ENCODE peak calls at places on chromosomes 5 and 9, in ten cellular contexts. One of them, this sample, is unnamed.

GRCh38 chr5:151739939-151740335 is 18.5 kb downstream of the ATOX1 start:
- DNase-seq in psoas muscle: no peak
- DNase-seq in PC-3: peak
- DNase-seq in GM12865: no peak
- DNase-seq in GM10248: no peak
- DNase-seq in cardiac muscle cell: no peak
- DNase-seq in HL-60: no peak
- DNase-seq in HFFc6: peak
- DNase-seq in hepatocyte: no peak
- DNase-seq in lower lobe of right lung: no peak
- DNase-seq in this sample: no peak

GRCh38 chr5:169895876-169896275 is 84.4 kb downstream of the INSYN2B start:
- DNase-seq in PC-3: no peak
- DNase-seq in hepatocyte: no peak
- DNase-seq in lower lobe of right lung: no peak
- DNase-seq in cardiac muscle cell: no peak
- DNase-seq in GM12865: no peak
- DNase-seq in GM10248: no peak
- DNase-seq in HFFc6: no peak
- DNase-seq in HL-60: no peak
- DNase-seq in psoas muscle: peak
- DNase-seq in this sample: no peak

GRCh38 chr5:59583151-59583809 is 310.2 kb downstream of the PDE4D start:
- DNase-seq in cardiac muscle cell: no peak
- DNase-seq in lower lobe of right lung: no peak
- DNase-seq in PC-3: no peak
- DNase-seq in GM12865: no peak
- DNase-seq in psoas muscle: no peak
- DNase-seq in HFFc6: no peak
- DNase-seq in HL-60: no peak
- DNase-seq in GM10248: no peak
- DNase-seq in hepatocyte: peak
- DNase-seq in this sample: no peak

GRCh38 chr9:8651830-8652229 is 852.3 kb upstream of the DMAC1 start:
- DNase-seq in HFFc6: no peak
- DNase-seq in psoas muscle: no peak
- DNase-seq in GM10248: no peak
- DNase-seq in cardiac muscle cell: no peak
- DNase-seq in HL-60: no peak
- DNase-seq in hepatocyte: no peak
- DNase-seq in PC-3: no peak
- DNase-seq in GM12865: no peak
- DNase-seq in lower lobe of right lung: no peak
- DNase-seq in this sample: no peak

GRCh38 chr9:111711548-111711947 is 50.1 kb downstream of the GNG10 start:
- DNase-seq in HFFc6: no peak
- DNase-seq in cardiac muscle cell: no peak
- DNase-seq in GM10248: no peak
- DNase-seq in PC-3: no peak
- DNase-seq in psoas muscle: no peak
- DNase-seq in GM12865: no peak
- DNase-seq in hepatocyte: no peak
- DNase-seq in lower lobe of right lung: no peak
- DNase-seq in HL-60: no peak
- DNase-seq in this sample: no peak

GRCh38 chr9:73577867-73578266 is 426.2 kb downstream of the ANXA1 start:
- DNase-seq in GM12865: no peak
- DNase-seq in psoas muscle: no peak
- DNase-seq in hepatocyte: peak
- DNase-seq in PC-3: peak
- DNase-seq in HFFc6: no peak
- DNase-seq in cardiac muscle cell: peak
- DNase-seq in lower lobe of right lung: no peak
- DNase-seq in HL-60: no peak
- DNase-seq in GM10248: no peak
- DNase-seq in this sample: no peak

GRCh38 chr5:173592050-173592669 is 24.3 kb downstream of the BOD1 start:
- DNase-seq in lower lobe of right lung: no peak
- DNase-seq in HL-60: peak
- DNase-seq in HFFc6: no peak
- DNase-seq in GM10248: no peak
- DNase-seq in GM12865: peak
- DNase-seq in cardiac muscle cell: no peak
- DNase-seq in psoas muscle: no peak
- DNase-seq in hepatocyte: no peak
- DNase-seq in PC-3: peak
- DNase-seq in this sample: no peak

GRCh38 chr9:70525553-70525952 is 111.1 kb upstream of the KLF9 start:
- DNase-seq in PC-3: no peak
- DNase-seq in lower lobe of right lung: no peak
- DNase-seq in HL-60: peak
- DNase-seq in psoas muscle: no peak
- DNase-seq in HFFc6: no peak
- DNase-seq in cardiac muscle cell: no peak
- DNase-seq in hepatocyte: no peak
- DNase-seq in GM10248: no peak
- DNase-seq in GM12865: no peak
- DNase-seq in this sample: no peak

GRCh38 chr5:111478266-111478665 is 34.1 kb downstream of the STARD4 start:
- DNase-seq in HFFc6: no peak
- DNase-seq in hepatocyte: no peak
- DNase-seq in PC-3: no peak
- DNase-seq in lower lobe of right lung: no peak
- DNase-seq in psoas muscle: no peak
- DNase-seq in GM10248: no peak
- DNase-seq in HL-60: no peak
- DNase-seq in cardiac muscle cell: no peak
- DNase-seq in GM12865: no peak
- DNase-seq in this sample: no peak

GRCh38 chr9:114434878-114435311 is 47.1 kb upstream of the AKNA start:
- DNase-seq in PC-3: peak
- DNase-seq in psoas muscle: no peak
- DNase-seq in cardiac muscle cell: peak
- DNase-seq in GM10248: peak
- DNase-seq in hepatocyte: peak
- DNase-seq in HL-60: peak
- DNase-seq in HFFc6: no peak
- DNase-seq in GM12865: peak
- DNase-seq in lower lobe of right lung: no peak
- DNase-seq in this sample: peak

GRCh38 chr5:53429706-53430105 is 50.7 kb upstream of the FST start:
- DNase-seq in PC-3: peak
- DNase-seq in hepatocyte: no peak
- DNase-seq in GM12865: no peak
- DNase-seq in psoas muscle: no peak
- DNase-seq in GM10248: no peak
- DNase-seq in cardiac muscle cell: no peak
- DNase-seq in HL-60: no peak
- DNase-seq in lower lobe of right lung: no peak
- DNase-seq in HFFc6: no peak
- DNase-seq in this sample: no peak

GRCh38 chr5:61280205-61280604 is 51.9 kb upstream of the ZSWIM6 start:
- DNase-seq in cardiac muscle cell: no peak
- DNase-seq in hepatocyte: peak
- DNase-seq in PC-3: peak
- DNase-seq in GM10248: no peak
- DNase-seq in HFFc6: peak
- DNase-seq in HL-60: peak
- DNase-seq in GM12865: peak
- DNase-seq in psoas muscle: no peak
- DNase-seq in lower lobe of right lung: no peak
- DNase-seq in this sample: no peak

GRCh38 chr9:27412963-27413362 is 111.1 kb upstream of the IFNK start:
- DNase-seq in hepatocyte: no peak
- DNase-seq in cardiac muscle cell: no peak
- DNase-seq in psoas muscle: no peak
- DNase-seq in PC-3: no peak
- DNase-seq in HL-60: no peak
- DNase-seq in GM10248: no peak
- DNase-seq in lower lobe of right lung: no peak
- DNase-seq in HFFc6: no peak
- DNase-seq in GM12865: no peak
- DNase-seq in this sample: no peak

GRCh38 chr9:133637451-133638055 is 1.4 kb downstream of the DBH start:
- DNase-seq in GM12865: no peak
- DNase-seq in GM10248: no peak
- DNase-seq in hepatocyte: no peak
- DNase-seq in HFFc6: no peak
- DNase-seq in HL-60: no peak
- DNase-seq in PC-3: no peak
- DNase-seq in cardiac muscle cell: no peak
- DNase-seq in psoas muscle: peak
- DNase-seq in lower lobe of right lung: no peak
- DNase-seq in this sample: no peak

GRCh38 chr5:43683884-43684471 is 81.0 kb downstream of the NNT start:
- DNase-seq in cardiac muscle cell: no peak
- DNase-seq in GM10248: no peak
- DNase-seq in psoas muscle: no peak
- DNase-seq in lower lobe of right lung: no peak
- DNase-seq in HFFc6: no peak
- DNase-seq in hepatocyte: no peak
- DNase-seq in PC-3: no peak
- DNase-seq in GM12865: no peak
- DNase-seq in HL-60: no peak
- DNase-seq in this sample: no peak

DNA sequence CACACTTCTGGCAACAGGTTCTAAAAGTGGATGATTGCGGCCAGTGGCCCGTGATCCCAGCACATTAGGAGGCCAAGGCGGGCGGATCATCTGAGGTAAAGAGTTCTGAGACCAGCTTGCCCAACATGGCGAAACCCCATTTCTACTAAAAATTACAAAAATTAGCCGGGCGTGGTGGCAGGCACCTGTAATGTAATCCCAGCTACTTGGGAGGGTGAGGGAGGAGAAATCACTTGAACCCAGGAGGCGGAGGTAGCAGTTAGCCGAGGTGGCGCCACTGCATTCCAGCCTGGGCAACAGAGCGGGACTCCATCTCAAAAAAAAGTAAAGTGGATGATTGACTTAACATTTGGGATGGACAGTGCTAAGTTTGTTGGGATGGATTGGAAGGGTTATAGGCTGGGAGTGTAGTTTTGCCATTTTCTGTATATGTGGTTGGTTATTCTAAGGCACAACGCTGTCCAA is 3.4 kb downstream of the MATR3 start:
- DNase-seq in HFFc6: no peak
- DNase-seq in GM12865: no peak
- DNase-seq in HL-60: no peak
- DNase-seq in psoas muscle: no peak
- DNase-seq in GM10248: no peak
- DNase-seq in PC-3: no peak
- DNase-seq in lower lobe of right lung: no peak
- DNase-seq in cardiac muscle cell: no peak
- DNase-seq in hepatocyte: no peak
- DNase-seq in this sample: no peak
- TF ChIP-seq CTCF in HFFc6: no peak
- TF ChIP-seq CTCF in GM12865: no peak
- TF ChIP-seq CTCF in HL-60: no peak
- TF ChIP-seq CTCF in psoas muscle: no peak
- TF ChIP-seq CTCF in GM10248: no peak
- TF ChIP-seq CTCF in PC-3: no peak
- TF ChIP-seq CTCF in lower lobe of right lung: no peak
- TF ChIP-seq CTCF in cardiac muscle cell: no peak
- TF ChIP-seq CTCF in hepatocyte: no peak
- TF ChIP-seq CTCF in this sample: no peak

DNA sequence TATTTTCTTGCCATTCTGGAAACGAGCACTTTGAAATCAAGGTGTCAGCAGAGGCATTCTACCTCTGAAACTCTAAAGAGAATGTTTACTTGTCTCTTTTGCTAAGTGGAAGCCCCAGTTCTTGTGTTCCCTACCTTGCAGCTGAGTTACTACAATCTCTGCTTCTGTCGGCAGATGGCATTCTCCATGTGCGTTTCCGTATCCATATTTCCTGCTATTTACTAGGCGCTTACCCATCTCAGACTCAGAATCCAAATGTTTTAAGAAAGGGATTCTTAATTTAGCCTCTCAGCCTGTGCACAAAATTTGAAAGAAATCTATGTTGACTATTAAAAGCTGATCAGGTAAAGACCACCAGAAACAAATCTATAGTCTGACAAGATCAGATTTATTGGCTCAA is 221.3 kb upstream of the FTMT start:
- DNase-seq in psoas muscle: no peak
- DNase-seq in hepatocyte: peak
- DNase-seq in HL-60: no peak
- DNase-seq in GM12865: no peak
- DNase-seq in lower lobe of right lung: no peak
- DNase-seq in HFFc6: no peak
- DNase-seq in cardiac muscle cell: peak
- DNase-seq in PC-3: peak
- DNase-seq in GM10248: no peak
- DNase-seq in this sample: no peak
- TF ChIP-seq CTCF in psoas muscle: peak
- TF ChIP-seq CTCF in hepatocyte: peak
- TF ChIP-seq CTCF in HL-60: no peak
- TF ChIP-seq CTCF in GM12865: no peak
- TF ChIP-seq CTCF in lower lobe of right lung: no peak
- TF ChIP-seq CTCF in HFFc6: no peak
- TF ChIP-seq CTCF in cardiac muscle cell: no peak
- TF ChIP-seq CTCF in PC-3: peak
- TF ChIP-seq CTCF in GM10248: no peak
- TF ChIP-seq CTCF in this sample: no peak

GRCh38 chr9:82903503-82903902 is 159.4 kb downstream of the RASEF start:
- DNase-seq in GM10248: no peak
- DNase-seq in hepatocyte: no peak
- DNase-seq in HFFc6: no peak
- DNase-seq in psoas muscle: no peak
- DNase-seq in GM12865: no peak
- DNase-seq in PC-3: peak
- DNase-seq in HL-60: no peak
- DNase-seq in lower lobe of right lung: no peak
- DNase-seq in cardiac muscle cell: no peak
- DNase-seq in this sample: no peak
- TF ChIP-seq CTCF in GM10248: no peak
- TF ChIP-seq CTCF in hepatocyte: peak
- TF ChIP-seq CTCF in HFFc6: no peak
- TF ChIP-seq CTCF in psoas muscle: no peak
- TF ChIP-seq CTCF in GM12865: no peak
- TF ChIP-seq CTCF in PC-3: peak
- TF ChIP-seq CTCF in HL-60: no peak
- TF ChIP-seq CTCF in lower lobe of right lung: no peak
- TF ChIP-seq CTCF in cardiac muscle cell: no peak
- TF ChIP-seq CTCF in this sample: no peak

DNA sequence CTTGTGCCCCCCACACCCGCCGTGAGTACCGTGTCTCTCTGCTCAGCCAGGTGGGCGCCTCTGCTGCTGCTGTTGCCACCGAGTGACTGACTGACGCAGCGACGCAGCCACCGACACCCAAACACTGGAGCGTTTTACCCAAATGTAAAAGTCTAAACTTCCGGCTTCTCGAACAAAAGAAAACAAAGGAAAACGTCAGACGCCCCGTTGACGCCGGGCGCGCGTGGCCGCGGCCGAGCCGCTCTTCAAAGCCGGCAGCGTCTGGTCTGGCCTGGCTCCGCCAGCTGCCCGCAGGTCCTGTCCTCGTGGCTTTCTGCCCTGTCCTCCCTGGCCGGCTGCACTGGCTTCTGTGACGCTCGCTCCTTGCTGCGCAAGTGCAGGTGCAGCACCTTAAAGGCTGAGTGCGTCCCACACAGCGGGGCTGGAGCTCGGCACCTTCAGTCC is 41.4 kb upstream of the CLPTM1L start:
- DNase-seq in GM12865: peak
- DNase-seq in HFFc6: peak
- DNase-seq in cardiac muscle cell: peak
- DNase-seq in HL-60: peak
- DNase-seq in PC-3: peak
- DNase-seq in GM10248: peak
- DNase-seq in lower lobe of right lung: peak
- DNase-seq in hepatocyte: peak
- DNase-seq in psoas muscle: peak
- DNase-seq in this sample: peak
- TF ChIP-seq CTCF in GM12865: no peak
- TF ChIP-seq CTCF in HFFc6: no peak
- TF ChIP-seq CTCF in cardiac muscle cell: no peak
- TF ChIP-seq CTCF in HL-60: no peak
- TF ChIP-seq CTCF in PC-3: no peak
- TF ChIP-seq CTCF in GM10248: no peak
- TF ChIP-seq CTCF in lower lobe of right lung: no peak
- TF ChIP-seq CTCF in hepatocyte: no peak
- TF ChIP-seq CTCF in psoas muscle: no peak
- TF ChIP-seq CTCF in this sample: no peak